ENCODE peak calls at places on chromosomes 1 and 21, in six cellular contexts. P, M, G, W, U and D are unnamed samples.

GRCh38 chr1:205226868-205227583 is 720 bp upstream of the TMCC2 start:
- DNase-seq in U (no peak), W (no peak), P (no peak), M (no peak), G (no peak), D (no peak)

GRCh38 chr1:165350861-165351260 is 5.7 kb downstream of the LMX1A start:
- DNase-seq in W (no peak), P (no peak), U (no peak), G (no peak), M (no peak), D (no peak)

GRCh38 chr1:24910751-24911650 is 19.1 kb downstream of the RUNX3 start:
- DNase-seq in W (no peak), P (peak), G (peak), M (peak), U (no peak), D (no peak)

GRCh38 chr21:36005018-36005417 is 55.3 kb downstream of the SETD4 start:
- DNase-seq in U (peak), G (no peak), P (no peak), M (no peak), W (no peak), D (no peak)

GRCh38 chr1:52426391-52426790 is 22.0 kb downstream of the PRPF38A start:
- DNase-seq in U (no peak), W (no peak), G (no peak), M (no peak), P (no peak), D (no peak)

GRCh38 chr1:8133657-8134430 is 107.7 kb upstream of the ERRFI1 start:
- DNase-seq in W (no peak), U (no peak), M (no peak), G (no peak), P (no peak), D (no peak)

GRCh38 chr1:90724926-90725325 is 7.8 kb upstream of the BARHL2 start:
- DNase-seq in M (no peak), P (no peak), U (no peak), W (no peak), G (no peak), D (no peak)

GRCh38 chr1:93845554-93846150 is 33.4 kb downstream of the DNTTIP2 start:
- DNase-seq in G (no peak), P (no peak), W (peak), U (no peak), M (no peak), D (no peak)

GRCh38 chr1:56133517-56134472 is 445.6 kb downstream of the PLPP3 start:
- DNase-seq in U (no peak), P (no peak), M (no peak), W (no peak), G (no peak), D (no peak)

GRCh38 chr1:30822006-30822405 is 64.4 kb upstream of the LAPTM5 start:
- DNase-seq in M (no peak), U (no peak), P (no peak), G (no peak), W (no peak), D (no peak)

GRCh38 chr1:19445417-19446342 is 39.7 kb downstream of the CAPZB start:
- DNase-seq in G (no peak), W (no peak), U (no peak), P (no peak), M (no peak), D (no peak)

GRCh38 chr1:209641216-209642181 is 10.7 kb downstream of the LAMB3 start:
- DNase-seq in U (no peak), W (no peak), P (no peak), G (no peak), M (no peak), D (no peak)

GRCh38 chr1:214967865-214968575 is 114.5 kb upstream of the KCNK2 start:
- DNase-seq in P (no peak), M (no peak), G (no peak), U (no peak), W (no peak), D (no peak)

GRCh38 chr1:218994615-218995014 is 179.1 kb upstream of the LYPLAL1 start:
- DNase-seq in M (no peak), U (no peak), W (no peak), G (no peak), P (no peak), D (no peak)

GRCh38 chr1:91803847-91804545 is 82.0 kb downstream of the TGFBR3 start:
- DNase-seq in P (peak), G (peak), U (no peak), M (peak), W (no peak), D (no peak)

GRCh38 chr1:175804556-175804955 is 61.2 kb upstream of the TNR start:
- DNase-seq in U (no peak), W (no peak), G (no peak), M (no peak), P (no peak), D (no peak)

GRCh38 chr1:78622548-78622947 is 2.3 kb downstream of the IFI44L start:
- DNase-seq in U (no peak), G (no peak), W (no peak), P (no peak), M (no peak), D (no peak)

GRCh38 chr1:226107471-226108460 is 45.2 kb downstream of the H3-3A start:
- DNase-seq in P (no peak), U (no peak), W (peak), G (no peak), M (no peak), D (no peak)

GRCh38 chr1:43034778-43035177 is 76.1 kb upstream of the SLC2A1 start:
- DNase-seq in M (no peak), U (no peak), G (no peak), W (no peak), P (no peak), D (no peak)